ENCODE peak calls at places on chromosome 1, in seven cellular contexts. C is iPS-NIHi11; M is A673; Z is stimulated activated CD8-positive, alpha-beta memory T cell treated with anti-CD3 and anti-CD28 coated beads, Interleukin-7, amount 100 ng/mL, for 24 hours; G is NCI-H2081; X is LoVo; P is esophagus muscularis mucosa. W is an unnamed sample.

GRCh38 chr1:33758698-33759097 is 105.2 kb upstream of the HMGB4 start:
- DNase-seq in C (no peak), M (peak; percentile 3), Z (no peak), G (no peak), X (no peak), P (no peak), W (no peak)

GRCh38 chr1:2039251-2039650 is 11.0 kb upstream of the PRKCZ start:
- DNase-seq in C (no peak), M (no peak), Z (no peak), G (no peak), X (no peak), P (no peak), W (no peak)

GRCh38 chr1:215595231-215595630 is 28.1 kb downstream of the KCTD3 start:
- DNase-seq in C (no peak), M (no peak), Z (no peak), G (no peak), X (peak; percentile 10), P (no peak), W (no peak)

GRCh38 chr1:216665381-216665780 is 57.8 kb downstream of the ESRRG start:
- DNase-seq in C (no peak), M (no peak), Z (no peak), G (no peak), X (no peak), P (no peak), W (no peak)

GRCh38 chr1:153032677-153033308 is 1.8 kb downstream of the SPRR1B start:
- DNase-seq in C (peak; percentile 20), M (peak; percentile 49), Z (no peak), G (no peak), X (peak; percentile 36), P (no peak), W (no peak)

GRCh38 chr1:154154534-154155181 is at the start of gene NUP210L:
- DNase-seq in C (peak; percentile 86), M (no peak), Z (no peak), G (no peak), X (no peak), P (no peak), W (no peak)

GRCh38 chr1:145922266-145922665 is 3.7 kb upstream of the PEX11B start:
- DNase-seq in C (no peak), M (no peak), Z (no peak), G (no peak), X (no peak), P (no peak), W (no peak)

GRCh38 chr1:1903224-1903623 is 11.8 kb upstream of the CALML6 start:
- DNase-seq in C (no peak), M (no peak), Z (no peak), G (no peak), X (no peak), P (no peak), W (no peak)

GRCh38 chr1:17527036-17527914 is 12.2 kb upstream of the ARHGEF10L start:
- DNase-seq in C (no peak), M (no peak), Z (no peak), G (no peak), X (no peak), P (no peak), W (no peak)

GRCh38 chr1:228408041-228408868 is 1.6 kb upstream of the TRIM11 start:
- DNase-seq in C (no peak), M (no peak), Z (no peak), G (no peak), X (no peak), P (no peak), W (no peak)

GRCh38 chr1:211639500-211640361 is 35.7 kb downstream of the NEK2 start:
- DNase-seq in C (no peak), M (no peak), Z (no peak), G (no peak), X (no peak), P (no peak), W (no peak)

W was measured in activated CD4-positive, alpha-beta T cell treated with anti-CD3 and anti-CD28 coated beads for 24 hours.